ENCODE peak calls at places on chromosomes 12 and 14, in ten cellular contexts. I is aorta; P is CD8-positive, alpha-beta T cell; V is GM12865; N is fibroblast of lung; A is right atrium auricular region; X is uterus; H is astrocyte of the spinal cord; K is fibroblast of pulmonary artery; Z is stomach. C is an unnamed sample.

GRCh38 chr12:52249041-52249461 is 16.0 kb downstream of the KRT7 start:
- DNase-seq in Z (peak; percentile 84), V (no peak), K (no peak), N (no peak), X (peak; percentile 28), H (no peak), P (no peak), I (peak; percentile 91), A (no peak), C (peak; percentile 92)

GRCh38 chr12:124332068-124332672 is 37.3 kb downstream of the RFLNA start:
- DNase-seq in I (no peak), X (no peak), K (no peak), P (no peak), H (no peak), A (no peak), V (no peak), Z (no peak), N (no peak), C (peak; percentile 53)

GRCh38 chr14:94120667-94121335 is 8.6 kb downstream of the IFI27L2 start:
- DNase-seq in P (no peak), A (no peak), X (no peak), K (peak; percentile 43), H (peak; percentile 76), N (peak; percentile 83), Z (peak; percentile 8), I (no peak), V (no peak), C (no peak)

GRCh38 chr12:30840715-30841114 is 85.8 kb upstream of the TSPAN11 start:
- DNase-seq in I (no peak), K (peak; percentile 6), H (no peak), Z (no peak), P (no peak), X (no peak), N (no peak), V (peak; percentile 55), A (no peak), C (no peak)

GRCh38 chr12:131388164-131388795 is 322.6 kb upstream of the SFSWAP start:
- DNase-seq in V (no peak), P (no peak), A (no peak), I (no peak), X (no peak), N (no peak), K (no peak), H (no peak), Z (no peak), C (no peak)

GRCh38 chr14:54593860-54594259 is 26.9 kb downstream of the SAMD4A start:
- DNase-seq in V (no peak), H (peak; percentile 55), K (peak; percentile 58), I (no peak), N (peak; percentile 58), A (no peak), X (no peak), P (no peak), Z (no peak), C (no peak)

GRCh38 chr14:60266021-60266937 is 17.3 kb downstream of the PPM1A start:
- DNase-seq in A (no peak), Z (no peak), K (peak; percentile 33), P (no peak), H (no peak), V (peak; percentile 8), X (no peak), N (no peak), I (no peak), C (no peak)

GRCh38 chr12:53782093-53782703 is 30.4 kb upstream of the CISTR start:
- DNase-seq in X (no peak), P (no peak), H (no peak), I (no peak), N (no peak), Z (no peak), V (no peak), A (no peak), K (no peak), C (no peak)

GRCh38 chr12:71216725-71217579 is 59.2 kb upstream of the TSPAN8 start:
- DNase-seq in A (no peak), P (no peak), K (peak; percentile 46), X (no peak), V (peak; percentile 32), H (peak; percentile 5), N (peak; percentile 10), I (no peak), Z (peak; percentile 38), C (peak; percentile 22)

GRCh38 chr14:44149597-44149996 is 357.5 kb downstream of the FSCB start:
- DNase-seq in V (peak; percentile 0), P (no peak), X (no peak), H (no peak), Z (no peak), K (peak; percentile 33), A (no peak), N (no peak), I (no peak), C (no peak)

GRCh38 chr14:100832311-100832960 is 6.5 kb downstream of the MEG3 start:
- DNase-seq in I (peak; percentile 31), H (no peak), P (no peak), K (no peak), A (no peak), X (no peak), N (no peak), V (no peak), Z (no peak), C (no peak)

GRCh38 chr12:41013921-41014642 is 174.0 kb upstream of the PDZRN4 start:
- DNase-seq in X (no peak), I (no peak), K (peak; percentile 1), N (peak; percentile 68), Z (no peak), H (peak; percentile 60), A (no peak), V (no peak), P (no peak), C (no peak)

DNA sequence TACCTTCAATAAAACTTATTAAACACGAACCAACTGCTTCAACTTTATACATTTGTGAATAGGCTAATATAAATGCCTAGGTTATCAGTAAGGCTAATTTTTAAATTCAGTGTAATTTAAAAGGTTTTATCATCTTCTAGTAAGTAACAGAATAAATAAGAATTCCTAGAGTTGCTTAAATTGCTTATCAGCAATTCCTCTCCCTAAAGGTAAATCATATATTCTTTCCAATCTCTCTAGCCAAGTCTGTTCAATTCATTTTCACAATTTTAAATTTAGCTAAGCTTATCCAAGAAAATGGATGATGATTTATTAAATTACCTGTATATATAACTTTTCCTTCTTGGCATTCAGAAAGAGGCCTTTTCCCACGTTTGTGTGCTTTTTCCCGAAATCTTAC is 4.6 kb downstream of the PUS7L start:
- DNase-seq in A (no peak), K (no peak), N (no peak), X (no peak), Z (no peak), I (no peak), V (no peak), P (no peak), H (no peak), C (no peak)
- H3K4me3 ChIP-seq in A (no peak overlapping the region), K (no peak overlapping the region), N (no peak overlapping the region), X (no peak overlapping the region), Z (no peak overlapping the region), I (no peak overlapping the region), V (no peak overlapping the region), P (no peak overlapping the region), H (no peak overlapping the region), C (no peak overlapping the region)

GRCh38 chr14:22887260-22887989 is 4.4 kb downstream of the REM2 start:
- DNase-seq in Z (peak; percentile 78), H (peak; percentile 83), V (peak; percentile 96), P (no peak), N (peak; percentile 79), I (peak; percentile 30), X (peak; percentile 52), K (peak; percentile 89), A (no peak), C (peak; percentile 77)

GRCh38 chr14:22884721-22885523 is 1.9 kb downstream of the REM2 start:
- DNase-seq in K (no peak), N (no peak), Z (no peak), V (no peak), X (no peak), H (no peak), A (no peak), I (peak; percentile 67), P (no peak), C (no peak)

GRCh38 chr14:22886500-22887259 is 3.7 kb downstream of the REM2 start:
- DNase-seq in N (peak; percentile 61), I (peak; percentile 91), P (peak; percentile 73), V (peak; percentile 95), Z (peak; percentile 85), H (peak; percentile 67), A (peak; percentile 62), K (peak; percentile 54), X (peak; percentile 80), C (peak; percentile 89)

GRCh38 chr14:22887990-22888378 is 5.0 kb downstream of the REM2 start:
- DNase-seq in P (no peak), Z (no peak), X (no peak), A (no peak), I (peak; percentile 69), K (no peak), N (no peak), H (no peak), V (peak; percentile 87), C (no peak)

GRCh38 chr14:22885975-22886374 is 3.0 kb downstream of the REM2 start:
- DNase-seq in K (no peak), Z (no peak), H (no peak), V (no peak), N (no peak), A (no peak), X (no peak), I (no peak), P (no peak), C (peak; percentile 29)
- H3K4me3 ChIP-seq in K (peak overlapping the region; percentile 69), Z (peak overlapping the region; percentile 62), H (no peak overlapping the region), V (peak overlapping the region; percentile 76), N (peak overlapping the region; percentile 30), A (no peak overlapping the region), X (no peak overlapping the region), I (no peak overlapping the region), P (no peak overlapping the region), C (peak overlapping the region; percentile 55)

DNA sequence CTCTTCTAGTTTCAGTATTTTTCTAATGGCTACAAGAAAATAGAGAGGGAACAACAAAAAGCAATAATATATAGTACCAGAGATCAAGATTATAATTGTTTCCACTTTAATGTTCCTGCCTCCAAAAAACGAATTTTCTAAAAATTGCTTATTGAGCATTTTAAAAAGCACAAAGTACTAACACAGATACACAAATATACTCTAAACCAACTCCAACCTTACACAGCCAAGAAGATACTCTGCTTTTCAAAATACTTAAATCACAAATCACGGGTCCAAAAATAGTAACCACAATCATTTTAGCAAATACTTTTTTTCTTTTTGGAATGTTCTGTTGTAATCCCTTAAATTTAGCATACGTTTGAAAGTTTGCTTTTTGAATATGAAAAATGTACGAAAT is 2.0 kb downstream of the YAF2 start:
- DNase-seq in A (no peak), H (no peak), K (no peak), Z (no peak), P (no peak), N (peak; percentile 32), I (no peak), V (no peak), X (no peak), C (no peak)
- H3K4me3 ChIP-seq in A (peak overlapping the region; percentile 82), H (no peak overlapping the region), K (peak overlapping the region; percentile 74), Z (no peak overlapping the region), P (no peak overlapping the region), N (peak overlapping the region; percentile 76), I (no peak overlapping the region), V (peak overlapping the region; percentile 91), X (no peak overlapping the region), C (no peak overlapping the region)

DNA sequence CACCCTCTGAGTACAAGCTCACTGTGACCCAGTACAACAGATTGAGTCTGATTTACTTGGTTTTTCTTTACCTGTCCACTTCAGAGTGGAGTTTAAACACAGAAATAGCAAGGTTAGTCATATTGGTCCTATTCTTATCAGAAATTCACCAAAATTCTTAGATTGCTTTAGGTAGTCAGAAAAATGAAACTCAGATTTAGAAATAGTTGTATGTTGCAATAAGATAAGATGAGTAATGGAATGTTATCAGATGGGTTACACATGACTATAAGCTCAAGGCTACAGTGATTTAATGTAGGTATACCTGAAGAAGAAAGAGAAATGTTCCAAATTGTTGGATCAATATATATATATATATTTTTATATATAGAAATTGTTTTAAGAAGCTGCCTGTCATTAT is 524.1 kb downstream of the LRFN5 start:
- DNase-seq in Z (no peak), A (no peak), X (no peak), K (no peak), N (no peak), P (no peak), I (no peak), V (no peak), H (no peak), C (no peak)
- H3K4me3 ChIP-seq in Z (no peak overlapping the region), A (no peak overlapping the region), X (no peak overlapping the region), K (no peak overlapping the region), N (no peak overlapping the region), P (no peak overlapping the region), I (no peak overlapping the region), V (no peak overlapping the region), H (no peak overlapping the region), C (no peak overlapping the region)

C was measured in pancreas.